ENCODE peak calls at places on chromosomes 4 and X, in five cellular contexts. V is testis, I is stomach, Y is mesendoderm, B is heart right ventricle. U is an unnamed sample.

GRCh38 chrX:69028006-69028760 is 137.1 kb downstream of the PJA1 start:
- DNase-seq in I (no peak), Y (no peak), V (no peak), B (no peak), U (no peak)

GRCh38 chrX:42714981-42715688 is 62.8 kb downstream of the PPP1R2C start:
- DNase-seq in V (peak; percentile 63), I (peak; percentile 79), B (peak; percentile 17), Y (peak; percentile 79), U (peak; percentile 40)

GRCh38 chr4:36402008-36402758 is 120.8 kb downstream of the DTHD1 start:
- DNase-seq in I (no peak), B (no peak), V (no peak), Y (no peak), U (no peak)

GRCh38 chr4:79492148-79492547 is 84.1 kb upstream of the GK2 start:
- DNase-seq in Y (no peak), V (peak; percentile 17), I (no peak), B (peak; percentile 39), U (no peak)

GRCh38 chr4:152935661-152936445 is at the start of gene FHDC1:
- DNase-seq in V (peak; percentile 29), I (peak; percentile 90), B (no peak), Y (peak; percentile 93), U (peak; percentile 76)

GRCh38 chrX:39836802-39837420 is 260.8 kb downstream of the BCOR start:
- DNase-seq in V (no peak), I (no peak), Y (no peak), B (no peak), U (no peak)

GRCh38 chr4:6369035-6369434 is 99.4 kb downstream of the WFS1 start:
- DNase-seq in I (no peak), V (no peak), B (no peak), Y (no peak), U (no peak)

GRCh38 chr4:99710020-99710419 is 52.4 kb upstream of the C4orf54 start:
- DNase-seq in V (no peak), B (no peak), I (no peak), Y (no peak), U (peak; percentile 31)

GRCh38 chrX:27823812-27824211 is 16.0 kb downstream of the MAGEB10 start:
- DNase-seq in B (no peak), Y (no peak), V (no peak), I (no peak), U (no peak)

GRCh38 chr4:47010347-47011188 is 17.2 kb upstream of the GABRA4 start:
- DNase-seq in I (no peak), Y (no peak), V (no peak), B (no peak), U (no peak)

GRCh38 chr4:8540586-8540985 is 39.6 kb upstream of the GPR78 start:
- DNase-seq in B (no peak), V (no peak), Y (no peak), I (no peak), U (no peak)

GRCh38 chr4:75561789-75562188 is 5.9 kb downstream of the ODAPH start:
- DNase-seq in V (peak; percentile 22), B (no peak), I (no peak), Y (peak; percentile 96), U (peak; percentile 36)

GRCh38 chrX:45164021-45164621 is 36.6 kb downstream of the DIPK2B start:
- DNase-seq in B (peak; percentile 26), I (peak; percentile 72), Y (no peak), V (peak; percentile 85), U (no peak)

GRCh38 chr4:74376888-74377483 is 12.0 kb downstream of the EREG start:
- DNase-seq in Y (peak; percentile 61), B (no peak), I (no peak), V (no peak), U (peak; percentile 60)

DNA sequence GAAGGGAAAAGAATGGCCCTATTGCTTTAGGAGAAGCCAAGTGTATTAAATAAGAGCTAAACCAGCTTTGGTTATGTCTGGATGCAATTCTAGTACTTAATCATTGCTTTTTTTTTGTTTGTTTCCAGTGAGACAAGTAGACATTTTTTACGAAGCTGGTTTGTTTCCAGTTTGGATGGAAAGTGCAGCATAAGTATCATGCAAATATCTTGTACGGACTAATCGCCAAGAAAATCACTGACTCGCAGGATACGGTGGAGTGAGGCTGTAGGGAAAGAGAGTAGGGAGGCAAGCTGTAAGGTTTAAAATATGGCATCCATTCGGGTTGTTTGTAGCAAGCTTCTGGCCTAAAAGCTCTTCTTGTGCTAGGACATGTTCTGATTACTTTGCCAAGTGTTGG is 64.8 kb downstream of the HPGD start:
- DNase-seq in B (no peak), I (no peak), V (no peak), Y (no peak), U (no peak)
- H3K4me3 ChIP-seq in B (no peak overlapping the region), I (no peak overlapping the region), V (no peak overlapping the region), Y (no peak overlapping the region), U (no peak overlapping the region)

GRCh38 chr4:185145572-185145971 is 2.5 kb downstream of the SLC25A4 start:
- DNase-seq in I (no peak), V (peak; percentile 79), Y (no peak), B (peak; percentile 58), U (no peak)

GRCh38 chr4:185143596-185143969 is 517 bp downstream of the SLC25A4 start:
- DNase-seq in B (peak; percentile 72), V (peak; percentile 60), Y (no peak), I (peak; percentile 47), U (peak; percentile 44)

GRCh38 chr4:185142563-185142910 is 529 bp upstream of the SLC25A4 start:
- DNase-seq in V (no peak), I (no peak), B (no peak), Y (no peak), U (no peak)

GRCh38 chr4:185142911-185143595 is at the start of gene SLC25A4:
- DNase-seq in B (peak; percentile 92), Y (peak; percentile 91), I (peak; percentile 91), V (peak; percentile 90), U (peak; percentile 76)

DNA sequence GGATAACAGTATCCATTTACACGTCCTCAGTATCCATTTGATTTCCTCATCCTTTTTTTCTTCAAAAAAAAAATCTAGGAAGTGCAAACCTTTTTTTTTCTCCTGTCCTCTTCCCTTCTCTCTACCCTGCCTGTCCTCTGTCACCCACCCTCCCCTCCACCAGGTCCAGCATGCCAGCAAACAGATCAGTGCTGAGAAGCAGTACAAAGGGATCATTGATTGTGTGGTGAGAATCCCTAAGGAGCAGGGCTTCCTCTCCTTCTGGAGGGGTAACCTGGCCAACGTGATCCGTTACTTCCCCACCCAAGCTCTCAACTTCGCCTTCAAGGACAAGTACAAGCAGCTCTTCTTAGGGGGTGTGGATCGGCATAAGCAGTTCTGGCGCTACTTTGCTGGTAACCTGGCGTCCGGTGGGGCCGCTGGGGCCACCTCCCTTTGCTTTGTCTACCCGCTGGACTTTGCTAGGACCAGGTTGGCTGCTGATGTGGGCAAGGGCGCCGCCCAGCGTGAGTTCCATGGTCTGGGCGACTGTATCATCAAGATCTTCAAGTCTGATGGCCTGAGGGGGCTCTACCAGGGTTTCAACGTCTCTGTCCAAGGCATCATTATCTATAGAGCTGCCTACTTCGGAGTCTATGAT is 1.7 kb downstream of the SLC25A4 start:
- DNase-seq in V (peak; percentile 42), Y (no peak), I (no peak), B (no peak), U (no peak)
- H3K4me3 ChIP-seq in V (peak overlapping the region; percentile 2), Y (no peak overlapping the region), I (peak overlapping the region; percentile 7), B (peak overlapping the region; percentile 67), U (peak overlapping the region; percentile 83)

DNA sequence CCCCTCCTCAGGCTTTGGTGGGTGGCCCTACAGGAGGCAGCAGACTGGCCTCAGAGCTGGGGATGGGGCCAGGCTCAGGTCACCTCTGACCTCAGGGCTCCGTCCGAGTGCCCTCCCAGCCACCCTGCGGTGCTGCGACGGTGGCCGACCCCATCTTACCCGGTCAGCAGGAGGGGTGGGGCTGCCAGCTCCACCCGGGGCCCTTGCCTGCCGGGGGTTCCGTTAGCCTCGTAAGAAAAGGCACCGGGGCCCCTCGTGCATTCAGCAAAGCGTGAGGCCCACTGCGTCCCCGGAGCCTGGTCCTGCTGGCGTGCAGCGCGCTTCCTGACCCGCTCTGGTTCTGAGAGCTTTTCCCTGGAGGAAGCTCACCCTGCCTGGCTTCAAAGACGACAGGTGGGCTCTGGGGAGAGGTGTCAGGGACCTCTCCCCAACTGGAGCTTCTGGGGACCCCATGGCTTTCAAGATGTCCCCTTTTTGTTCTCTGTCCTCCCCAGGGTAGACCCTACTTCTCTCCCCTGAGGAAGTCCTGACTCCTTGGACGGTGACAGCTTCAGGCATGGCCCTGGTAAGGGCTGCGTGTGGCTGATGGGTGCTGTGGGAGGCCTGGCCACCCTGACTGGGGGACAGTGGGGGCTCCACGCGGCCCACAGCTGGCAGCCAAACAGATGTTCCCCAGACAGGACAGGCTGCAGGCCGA is 15.9 kb downstream of the FGFRL1 start:
- DNase-seq in V (no peak), I (no peak), B (no peak), Y (no peak), U (no peak)
- H3K4me3 ChIP-seq in V (no peak overlapping the region), I (no peak overlapping the region), B (no peak overlapping the region), Y (no peak overlapping the region), U (no peak overlapping the region)

GRCh38 chr4:55396305-55397023 is 707 bp downstream of the TMEM165 start:
- DNase-seq in I (peak; percentile 46), Y (peak; percentile 68), V (peak; percentile 52), B (peak; percentile 60), U (peak; percentile 59)

GRCh38 chr4:55398461-55398860 is 2.7 kb downstream of the TMEM165 start:
- DNase-seq in V (no peak), I (no peak), Y (no peak), B (no peak), U (peak; percentile 74)

GRCh38 chr4:55397521-55398321 is 2.0 kb downstream of the TMEM165 start:
- DNase-seq in I (no peak), Y (peak; percentile 25), V (no peak), B (no peak), U (peak; percentile 37)

GRCh38 chr4:55395529-55396304 is at the start of gene TMEM165:
- DNase-seq in Y (peak; percentile 96), I (peak; percentile 96), B (peak; percentile 91), V (peak; percentile 95), U (peak; percentile 94)

GRCh38 chr4:55397024-55397520 is 1.3 kb downstream of the TMEM165 start:
- DNase-seq in B (no peak), Y (peak; percentile 14), V (peak; percentile 40), I (no peak), U (peak; percentile 31)
- H3K4me3 ChIP-seq in B (peak overlapping the region; percentile 97), Y (peak overlapping the region; percentile 90), V (peak overlapping the region; percentile 87), I (peak overlapping the region; percentile 76), U (peak overlapping the region; percentile 72)

DNA sequence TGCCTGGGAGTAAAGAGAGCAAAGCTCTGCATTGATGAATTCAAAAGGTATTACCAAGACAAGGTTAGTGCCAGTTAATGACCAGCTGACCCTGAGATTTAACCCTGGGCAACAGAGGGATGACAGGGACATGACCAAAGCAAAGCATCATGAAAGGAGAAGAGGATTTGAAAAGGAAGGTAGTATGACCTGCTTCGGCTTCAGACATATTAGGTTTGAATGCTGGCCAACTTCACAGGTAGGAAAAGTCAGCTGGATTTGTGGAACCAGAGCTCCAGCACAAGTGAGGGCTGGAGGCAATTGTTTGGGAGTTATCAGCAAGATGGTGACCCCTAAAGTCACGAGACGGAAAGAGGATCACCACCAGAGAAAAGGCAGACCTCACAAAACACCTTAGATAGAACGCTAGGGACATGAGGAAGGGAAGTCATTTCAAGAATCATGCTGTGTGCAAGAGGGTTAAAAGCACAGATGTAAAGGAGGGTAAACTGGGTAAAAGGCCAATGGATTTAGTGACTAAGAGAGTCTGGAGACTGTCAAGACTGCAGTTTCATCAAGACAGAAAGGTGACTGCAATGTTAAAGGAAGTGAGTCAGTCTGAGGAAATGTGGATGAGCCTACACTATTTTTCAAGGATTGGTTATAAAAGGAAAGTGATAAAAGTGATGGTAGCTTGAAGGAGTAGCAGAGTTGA is 45.6 kb downstream of the SH3RF1 start:
- DNase-seq in B (no peak), Y (peak; percentile 50), V (no peak), I (no peak), U (peak; percentile 90)
- H3K4me3 ChIP-seq in B (no peak overlapping the region), Y (no peak overlapping the region), V (no peak overlapping the region), I (no peak overlapping the region), U (peak overlapping the region; percentile 52)

GRCh38 chr4:21692211-21692610 is 256.4 kb downstream of the KCNIP4 start:
- DNase-seq in I (no peak), Y (no peak), B (no peak), V (no peak), U (no peak)
- H3K4me3 ChIP-seq in I (no peak overlapping the region), Y (no peak overlapping the region), B (no peak overlapping the region), V (no peak overlapping the region), U (no peak overlapping the region)